ENCODE peak calls at places on chromosomes 6 and 20, in seven cellular contexts. M is Peyer's patch, D is prostate gland, Q is vagina, L is psoas muscle, B is lower leg skin, O is GM23338. F is an unnamed sample.
A peak's percentile ranks its signal among the peaks of the same experiment; 100 is the strongest.

GRCh38 chr20:42190084-42190483 is 571.9 kb upstream of the CHD6 start:
- DNase-seq in M (no peak), D (no peak), Q (no peak), L (no peak), B (no peak), O (no peak), F (no peak)

GRCh38 chr6:108423982-108424695 is 129.3 kb downstream of the AFG1L start:
- DNase-seq in M (no peak), D (no peak), Q (no peak), L (no peak), B (no peak), O (no peak), F (no peak)

GRCh38 chr20:62860391-62860923 is 1.2 kb downstream of the TCFL5 start:
- DNase-seq in M (no peak), D (no peak), Q (no peak), L (no peak), B (no peak), O (peak; percentile 32), F (peak; percentile 21)

GRCh38 chr6:162710438-162710837 is 17.1 kb downstream of the PRKN start:
- DNase-seq in M (no peak), D (no peak), Q (no peak), L (no peak), B (no peak), O (no peak), F (no peak)

GRCh38 chr6:166172546-166172945 is 4.9 kb upstream of the TBXT start:
- DNase-seq in M (no peak), D (no peak), Q (no peak), L (no peak), B (no peak), O (no peak), F (no peak)

GRCh38 chr6:152508477-152508876 is 128.7 kb downstream of the SYNE1 start:
- DNase-seq in M (no peak), D (no peak), Q (no peak), L (no peak), B (no peak), O (no peak), F (peak; percentile 9)

GRCh38 chr6:112035446-112035845 is 18.5 kb upstream of the CCN6 start:
- DNase-seq in M (no peak), D (no peak), Q (no peak), L (no peak), B (no peak), O (no peak), F (no peak)

GRCh38 chr6:116433313-116433712 is 27.9 kb upstream of the CALHM6 start:
- DNase-seq in M (no peak), D (no peak), Q (no peak), L (no peak), B (no peak), O (no peak), F (no peak)

GRCh38 chr6:169833258-169833794 is 81.9 kb downstream of the ERMARD start:
- DNase-seq in M (no peak), D (no peak), Q (no peak), L (no peak), B (no peak), O (no peak), F (no peak)

GRCh38 chr6:41700577-41701347 is 34.6 kb downstream of the TFEB start:
- DNase-seq in M (no peak), D (no peak), Q (no peak), L (no peak), B (no peak), O (peak; percentile 57), F (no peak)

GRCh38 chr6:139868576-139868975 is 494.1 kb upstream of the CITED2 start:
- DNase-seq in M (no peak), D (no peak), Q (no peak), L (no peak), B (no peak), O (no peak), F (no peak)

GRCh38 chr6:77463881-77464867 is 883 bp upstream of the HTR1B start:
- DNase-seq in M (no peak), D (no peak), Q (no peak), L (peak; percentile 6), B (peak; percentile 79), O (peak; percentile 93), F (no peak)

GRCh38 chr6:161048636-161049035 is 57.1 kb downstream of the MAP3K4 start:
- DNase-seq in M (no peak), D (no peak), Q (no peak), L (no peak), B (no peak), O (no peak), F (no peak)

GRCh38 chr6:155116571-155116910 is 121.4 kb downstream of the TIAM2 start:
- DNase-seq in M (no peak), D (no peak), Q (no peak), L (no peak), B (no peak), O (no peak), F (no peak)

GRCh38 chr6:155120034-155120433 is 124.9 kb downstream of the TIAM2 start:
- DNase-seq in M (no peak), D (no peak), Q (no peak), L (no peak), B (no peak), O (peak; percentile 93), F (no peak)

GRCh38 chr6:155121699-155122098 is 126.6 kb downstream of the TIAM2 start:
- DNase-seq in M (no peak), D (no peak), Q (no peak), L (peak; percentile 35), B (peak; percentile 87), O (peak; percentile 74), F (peak; percentile 28)

GRCh38 chr6:155115893-155116570 is 120.9 kb downstream of the TIAM2 start:
- DNase-seq in M (no peak), D (no peak), Q (no peak), L (no peak), B (no peak), O (no peak), F (no peak)

DNA sequence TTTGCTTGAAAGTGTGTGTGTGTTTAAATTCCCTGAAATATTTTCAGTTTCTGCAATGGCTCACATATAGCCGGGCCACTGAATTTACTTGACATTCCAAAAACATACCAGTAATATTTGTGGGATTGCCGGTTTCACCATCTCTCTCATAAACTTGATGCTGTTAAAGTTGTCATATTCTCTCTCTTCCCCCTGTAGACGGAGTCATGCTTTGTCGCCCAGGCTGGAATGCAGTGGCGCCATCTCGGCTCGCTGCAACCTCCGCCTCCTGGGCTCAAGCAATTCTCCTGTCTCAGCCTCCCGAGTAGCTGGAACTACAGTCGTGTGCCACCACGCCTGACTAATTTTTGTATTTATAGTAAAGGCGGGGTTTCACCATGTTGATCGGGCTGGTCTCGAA is 122.2 kb downstream of the TIAM2 start:
- DNase-seq in M (no peak), D (no peak), Q (no peak), L (no peak), B (no peak), O (no peak), F (peak; percentile 86)
- TF ChIP-seq CTCF in M (no peak), D (no peak), Q (no peak), L (no peak), B (no peak), O (no peak), F (no peak)

GRCh38 chr6:87972279-87972678 is 75.4 kb upstream of the SPACA1 start:
- DNase-seq in M (no peak), D (no peak), Q (no peak), L (no peak), B (no peak), O (no peak), F (no peak)

GRCh38 chr6:87971605-87972262 is 75.9 kb upstream of the SPACA1 start:
- DNase-seq in M (no peak), D (no peak), Q (no peak), L (no peak), B (no peak), O (no peak), F (no peak)

GRCh38 chr6:87965806-87966205 is 81.8 kb upstream of the SPACA1 start:
- DNase-seq in M (no peak), D (no peak), Q (no peak), L (no peak), B (no peak), O (no peak), F (no peak)

GRCh38 chr6:87968435-87969278 is 79.0 kb upstream of the SPACA1 start:
- DNase-seq in M (no peak), D (peak; percentile 33), Q (no peak), L (no peak), B (no peak), O (peak; percentile 55), F (no peak)
- TF ChIP-seq CTCF in M (no peak), D (no peak), Q (no peak), L (no peak), B (no peak), O (no peak), F (no peak)

GRCh38 chr6:129673758-129674157 is 36.2 kb downstream of the ARHGAP18 start:
- DNase-seq in M (no peak), D (no peak), Q (no peak), L (no peak), B (no peak), O (no peak), F (no peak)

GRCh38 chr6:129672345-129672691 is 37.7 kb downstream of the ARHGAP18 start:
- DNase-seq in M (no peak), D (no peak), Q (no peak), L (no peak), B (no peak), O (no peak), F (no peak)

GRCh38 chr6:129670634-129671033 is 39.3 kb downstream of the ARHGAP18 start:
- DNase-seq in M (no peak), D (no peak), Q (no peak), L (no peak), B (no peak), O (no peak), F (no peak)

GRCh38 chr6:129672883-129673631 is 36.9 kb downstream of the ARHGAP18 start:
- DNase-seq in M (no peak), D (no peak), Q (no peak), L (no peak), B (no peak), O (no peak), F (peak; percentile 66)

DNA sequence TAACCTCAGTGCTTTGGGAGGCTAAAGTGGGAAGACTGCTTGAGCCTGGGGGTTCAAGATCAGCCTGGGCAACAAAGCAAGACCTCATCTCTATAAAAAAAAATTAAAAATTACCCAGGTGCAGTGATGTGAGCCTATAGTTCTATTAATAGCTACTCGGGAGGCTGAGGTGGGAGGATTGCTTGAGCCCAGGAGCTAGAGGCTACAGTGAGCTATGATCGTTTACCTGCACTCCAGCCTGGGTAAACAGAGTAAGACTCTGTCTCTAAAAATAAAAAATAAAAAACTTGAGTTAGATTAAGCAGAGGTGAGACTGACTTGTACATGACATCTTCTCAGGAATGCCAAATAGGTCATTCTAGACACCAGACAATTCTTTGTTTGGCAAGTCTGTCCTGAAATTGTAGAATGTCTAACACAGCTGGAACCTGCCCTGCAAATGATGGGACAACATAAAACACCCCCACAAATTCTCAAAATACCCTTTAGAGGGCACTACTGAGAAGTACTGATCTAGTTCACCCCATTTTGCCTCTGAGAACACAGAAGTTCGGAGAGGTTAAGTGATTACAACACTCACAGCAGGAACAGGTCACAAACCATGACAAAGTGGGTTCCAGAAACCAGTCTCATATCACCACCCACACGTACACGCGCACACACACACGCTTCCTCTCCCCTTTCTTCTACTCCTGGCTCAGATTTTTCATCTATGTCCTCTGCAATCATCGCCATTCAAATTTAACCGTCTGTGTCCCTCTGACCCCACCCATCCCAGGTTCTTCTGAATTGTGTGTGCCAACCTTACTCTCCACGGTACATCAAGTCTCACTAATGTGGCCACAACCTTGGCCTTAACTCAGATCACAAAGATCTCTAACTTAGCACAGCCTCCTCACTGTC is 38.3 kb downstream of the ARHGAP18 start:
- DNase-seq in M (no peak), D (no peak), Q (no peak), L (no peak), B (no peak), O (peak; percentile 71), F (no peak)
- TF ChIP-seq CTCF in M (peak; percentile 51), D (no peak), Q (no peak), L (no peak), B (no peak), O (peak; percentile 56), F (peak; percentile 44)

GRCh38 chr6:149889321-149889720 is 8.6 kb downstream of the RAET1E start:
- DNase-seq in M (no peak), D (no peak), Q (no peak), L (no peak), B (no peak), O (no peak), F (no peak)
- TF ChIP-seq CTCF in M (no peak), D (no peak), Q (no peak), L (no peak), B (no peak), O (no peak), F (no peak)